ENCODE peak calls at places on chromosome 2, in eight cellular contexts. One of them, this sample, is unnamed.

GRCh38 chr2:224709276-224709675 is 6.9 kb downstream of the CCDC195 start:
- DNase-seq in lower lobe of right lung: no peak
- DNase-seq in uterus: no peak
- DNase-seq in epithelial cell of esophagus: no peak
- DNase-seq in esophagus muscularis mucosa: no peak
- DNase-seq in astrocyte: no peak
- DNase-seq in neural progenitor cell: no peak
- DNase-seq in spleen: no peak
- DNase-seq in this sample: no peak

GRCh38 chr2:217929757-217930707 is 72.8 kb downstream of the TNS1 start:
- DNase-seq in lower lobe of right lung: no peak
- DNase-seq in uterus: peak
- DNase-seq in epithelial cell of esophagus: peak
- DNase-seq in esophagus muscularis mucosa: no peak
- DNase-seq in astrocyte: peak
- DNase-seq in neural progenitor cell: no peak
- DNase-seq in spleen: no peak
- DNase-seq in this sample: peak

GRCh38 chr2:140376686-140377085 is 1596.5 kb upstream of the NXPH2 start:
- DNase-seq in lower lobe of right lung: no peak
- DNase-seq in uterus: no peak
- DNase-seq in epithelial cell of esophagus: no peak
- DNase-seq in esophagus muscularis mucosa: no peak
- DNase-seq in astrocyte: peak
- DNase-seq in neural progenitor cell: no peak
- DNase-seq in spleen: no peak
- DNase-seq in this sample: no peak

GRCh38 chr2:104361414-104361813 is 492.5 kb upstream of the POU3F3 start:
- DNase-seq in lower lobe of right lung: no peak
- DNase-seq in uterus: no peak
- DNase-seq in epithelial cell of esophagus: no peak
- DNase-seq in esophagus muscularis mucosa: no peak
- DNase-seq in astrocyte: no peak
- DNase-seq in neural progenitor cell: no peak
- DNase-seq in spleen: no peak
- DNase-seq in this sample: no peak

GRCh38 chr2:20225294-20226151 is 593 bp upstream of the SDC1 start:
- DNase-seq in lower lobe of right lung: peak
- DNase-seq in uterus: peak
- DNase-seq in epithelial cell of esophagus: peak
- DNase-seq in esophagus muscularis mucosa: no peak
- DNase-seq in astrocyte: no peak
- DNase-seq in neural progenitor cell: peak
- DNase-seq in spleen: peak
- DNase-seq in this sample: peak

GRCh38 chr2:225865468-225865867 is 466.0 kb downstream of the NYAP2 start:
- DNase-seq in lower lobe of right lung: no peak
- DNase-seq in uterus: no peak
- DNase-seq in epithelial cell of esophagus: no peak
- DNase-seq in esophagus muscularis mucosa: no peak
- DNase-seq in astrocyte: no peak
- DNase-seq in neural progenitor cell: no peak
- DNase-seq in spleen: no peak
- DNase-seq in this sample: peak

GRCh38 chr2:2599441-2599840 is 268.4 kb upstream of the MYT1L start:
- DNase-seq in lower lobe of right lung: no peak
- DNase-seq in uterus: no peak
- DNase-seq in epithelial cell of esophagus: no peak
- DNase-seq in esophagus muscularis mucosa: peak
- DNase-seq in astrocyte: no peak
- DNase-seq in neural progenitor cell: no peak
- DNase-seq in spleen: no peak
- DNase-seq in this sample: no peak

GRCh38 chr2:157874278-157874825 is 1.8 kb downstream of the ACVR1 start:
- DNase-seq in lower lobe of right lung: no peak
- DNase-seq in uterus: no peak
- DNase-seq in epithelial cell of esophagus: no peak
- DNase-seq in esophagus muscularis mucosa: no peak
- DNase-seq in astrocyte: peak
- DNase-seq in neural progenitor cell: no peak
- DNase-seq in spleen: peak
- DNase-seq in this sample: no peak

GRCh38 chr2:71313016-71313766 is 18.4 kb upstream of the ZNF638 start:
- DNase-seq in lower lobe of right lung: no peak
- DNase-seq in uterus: no peak
- DNase-seq in epithelial cell of esophagus: no peak
- DNase-seq in esophagus muscularis mucosa: no peak
- DNase-seq in astrocyte: no peak
- DNase-seq in neural progenitor cell: no peak
- DNase-seq in spleen: no peak
- DNase-seq in this sample: no peak

GRCh38 chr2:239113164-239113563 is 265.3 kb downstream of the TWIST2 start:
- DNase-seq in lower lobe of right lung: no peak
- DNase-seq in uterus: peak
- DNase-seq in epithelial cell of esophagus: no peak
- DNase-seq in esophagus muscularis mucosa: no peak
- DNase-seq in astrocyte: peak
- DNase-seq in neural progenitor cell: no peak
- DNase-seq in spleen: no peak
- DNase-seq in this sample: peak

GRCh38 chr2:167681646-167682045 is 565.7 kb downstream of the STK39 start:
- DNase-seq in lower lobe of right lung: no peak
- DNase-seq in uterus: no peak
- DNase-seq in epithelial cell of esophagus: no peak
- DNase-seq in esophagus muscularis mucosa: no peak
- DNase-seq in astrocyte: no peak
- DNase-seq in neural progenitor cell: no peak
- DNase-seq in spleen: no peak
- DNase-seq in this sample: no peak

GRCh38 chr2:142914507-142915313 is 37.2 kb downstream of the KYNU start:
- DNase-seq in lower lobe of right lung: no peak
- DNase-seq in uterus: no peak
- DNase-seq in epithelial cell of esophagus: peak
- DNase-seq in esophagus muscularis mucosa: no peak
- DNase-seq in astrocyte: no peak
- DNase-seq in neural progenitor cell: no peak
- DNase-seq in spleen: no peak
- DNase-seq in this sample: no peak

GRCh38 chr2:16025876-16026640 is 85.7 kb downstream of the MYCN start:
- DNase-seq in lower lobe of right lung: no peak
- DNase-seq in uterus: no peak
- DNase-seq in epithelial cell of esophagus: no peak
- DNase-seq in esophagus muscularis mucosa: no peak
- DNase-seq in astrocyte: no peak
- DNase-seq in neural progenitor cell: no peak
- DNase-seq in spleen: no peak
- DNase-seq in this sample: no peak

GRCh38 chr2:176080540-176081355 is 3.0 kb downstream of the EVX2 start:
- DNase-seq in lower lobe of right lung: no peak
- DNase-seq in uterus: no peak
- DNase-seq in epithelial cell of esophagus: no peak
- DNase-seq in esophagus muscularis mucosa: no peak
- DNase-seq in astrocyte: no peak
- DNase-seq in neural progenitor cell: no peak
- DNase-seq in spleen: no peak
- DNase-seq in this sample: no peak

GRCh38 chr2:226213717-226214116 is 585.9 kb downstream of the IRS1 start:
- DNase-seq in lower lobe of right lung: no peak
- DNase-seq in uterus: no peak
- DNase-seq in epithelial cell of esophagus: peak
- DNase-seq in esophagus muscularis mucosa: no peak
- DNase-seq in astrocyte: peak
- DNase-seq in neural progenitor cell: no peak
- DNase-seq in spleen: no peak
- DNase-seq in this sample: peak

GRCh38 chr2:220904015-220904414 is 668.1 kb downstream of the EPHA4 start:
- DNase-seq in lower lobe of right lung: no peak
- DNase-seq in uterus: no peak
- DNase-seq in epithelial cell of esophagus: no peak
- DNase-seq in esophagus muscularis mucosa: no peak
- DNase-seq in astrocyte: peak
- DNase-seq in neural progenitor cell: no peak
- DNase-seq in spleen: no peak
- DNase-seq in this sample: no peak

GRCh38 chr2:240626531-240627300 is 1.4 kb downstream of the GPR35 start:
- DNase-seq in lower lobe of right lung: peak
- DNase-seq in uterus: no peak
- DNase-seq in epithelial cell of esophagus: no peak
- DNase-seq in esophagus muscularis mucosa: no peak
- DNase-seq in astrocyte: no peak
- DNase-seq in neural progenitor cell: no peak
- DNase-seq in spleen: peak
- DNase-seq in this sample: no peak

GRCh38 chr2:7444614-7445013 is 527.4 kb downstream of the RNF144A start:
- DNase-seq in lower lobe of right lung: no peak
- DNase-seq in uterus: no peak
- DNase-seq in epithelial cell of esophagus: no peak
- DNase-seq in esophagus muscularis mucosa: no peak
- DNase-seq in astrocyte: no peak
- DNase-seq in neural progenitor cell: no peak
- DNase-seq in spleen: no peak
- DNase-seq in this sample: no peak

GRCh38 chr2:212683346-212683745 is 144.7 kb upstream of the ERBB4 start:
- DNase-seq in lower lobe of right lung: no peak
- DNase-seq in uterus: no peak
- DNase-seq in epithelial cell of esophagus: peak
- DNase-seq in esophagus muscularis mucosa: no peak
- DNase-seq in astrocyte: peak
- DNase-seq in neural progenitor cell: no peak
- DNase-seq in spleen: no peak
- DNase-seq in this sample: peak

GRCh38 chr2:157857881-157858280 is 18.2 kb downstream of the ACVR1 start:
- DNase-seq in lower lobe of right lung: no peak
- DNase-seq in uterus: no peak
- DNase-seq in epithelial cell of esophagus: peak
- DNase-seq in esophagus muscularis mucosa: no peak
- DNase-seq in astrocyte: no peak
- DNase-seq in neural progenitor cell: no peak
- DNase-seq in spleen: no peak
- DNase-seq in this sample: no peak

GRCh38 chr2:211673054-211673628 is 865.5 kb downstream of the ERBB4 start:
- DNase-seq in lower lobe of right lung: no peak
- DNase-seq in uterus: no peak
- DNase-seq in epithelial cell of esophagus: no peak
- DNase-seq in esophagus muscularis mucosa: no peak
- DNase-seq in astrocyte: no peak
- DNase-seq in neural progenitor cell: no peak
- DNase-seq in spleen: no peak
- DNase-seq in this sample: no peak

GRCh38 chr2:20675701-20676352 is 8.9 kb downstream of the GDF7 start:
- DNase-seq in lower lobe of right lung: no peak
- DNase-seq in uterus: no peak
- DNase-seq in epithelial cell of esophagus: peak
- DNase-seq in esophagus muscularis mucosa: no peak
- DNase-seq in astrocyte: no peak
- DNase-seq in neural progenitor cell: peak
- DNase-seq in spleen: peak
- DNase-seq in this sample: no peak

GRCh38 chr2:187545238-187545751 is 8.9 kb downstream of the TFPI start:
- DNase-seq in lower lobe of right lung: no peak
- DNase-seq in uterus: no peak
- DNase-seq in epithelial cell of esophagus: no peak
- DNase-seq in esophagus muscularis mucosa: no peak
- DNase-seq in astrocyte: peak
- DNase-seq in neural progenitor cell: no peak
- DNase-seq in spleen: no peak
- DNase-seq in this sample: peak
- TF ChIP-seq CTCF in lower lobe of right lung: no peak
- TF ChIP-seq CTCF in uterus: no peak
- TF ChIP-seq CTCF in epithelial cell of esophagus: no peak
- TF ChIP-seq CTCF in esophagus muscularis mucosa: no peak
- TF ChIP-seq CTCF in astrocyte: no peak
- TF ChIP-seq CTCF in neural progenitor cell: no peak
- TF ChIP-seq CTCF in spleen: no peak
- TF ChIP-seq CTCF in this sample: no peak

DNA sequence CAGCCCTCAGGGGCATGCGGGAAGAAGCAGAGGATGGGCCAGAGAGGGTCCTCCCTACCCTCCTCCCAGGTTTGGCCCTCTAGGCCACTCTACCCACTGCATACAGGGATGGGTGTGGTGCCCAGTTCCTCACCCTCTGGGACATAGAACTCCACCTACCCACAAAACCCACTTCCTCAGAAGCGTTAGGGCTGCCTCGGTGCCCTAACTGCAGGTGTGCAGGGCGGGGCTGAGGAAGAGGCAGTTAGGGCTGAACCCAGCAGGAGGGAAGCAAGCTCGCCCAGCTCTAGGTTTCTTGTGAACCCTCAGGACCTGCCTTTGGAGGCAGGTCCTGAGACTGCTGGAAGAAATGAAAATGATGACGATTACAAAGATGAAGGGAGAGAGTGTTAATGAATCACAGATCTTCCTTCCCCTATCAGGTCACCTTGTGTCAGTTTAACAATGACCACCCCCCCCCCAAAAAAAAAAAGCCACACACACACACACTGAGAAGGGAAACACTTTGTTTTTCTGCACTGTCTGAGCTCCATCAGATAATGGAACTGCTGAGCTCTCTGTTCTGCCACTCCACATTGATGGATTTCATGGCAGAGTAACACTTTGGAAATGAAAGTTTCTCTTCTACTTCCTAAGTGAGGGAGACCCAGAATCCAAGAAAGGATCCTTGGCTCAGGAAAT is 70.8 kb downstream of the ARL4C start:
- DNase-seq in lower lobe of right lung: peak
- DNase-seq in uterus: no peak
- DNase-seq in epithelial cell of esophagus: no peak
- DNase-seq in esophagus muscularis mucosa: no peak
- DNase-seq in astrocyte: no peak
- DNase-seq in neural progenitor cell: no peak
- DNase-seq in spleen: peak
- DNase-seq in this sample: no peak
- H3K4me3 ChIP-seq in lower lobe of right lung: no peak
- H3K4me3 ChIP-seq in uterus: no peak
- H3K4me3 ChIP-seq in epithelial cell of esophagus: no peak
- H3K4me3 ChIP-seq in esophagus muscularis mucosa: no peak
- H3K4me3 ChIP-seq in astrocyte: no peak
- H3K4me3 ChIP-seq in neural progenitor cell: no peak
- H3K4me3 ChIP-seq in spleen: peak
- H3K4me3 ChIP-seq in this sample: no peak

DNA sequence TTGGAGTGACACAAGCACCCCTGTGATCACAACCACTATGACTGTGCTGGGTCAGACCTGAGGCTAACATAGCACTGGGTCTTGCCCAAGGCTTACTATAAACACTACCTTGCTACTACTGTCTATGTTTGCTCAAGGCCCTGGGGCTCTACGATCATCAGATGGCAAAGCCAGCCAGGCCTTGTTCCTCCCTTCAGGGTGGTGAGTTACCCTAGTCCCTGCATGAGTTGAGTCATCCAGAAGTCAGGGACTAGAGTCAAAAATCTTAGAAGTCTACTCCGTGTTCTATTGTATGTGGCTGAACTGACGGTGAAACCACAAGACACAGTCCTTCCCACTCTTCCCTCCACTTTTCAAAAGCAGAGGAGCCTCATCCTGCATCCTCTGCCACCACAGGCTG is 551.2 kb upstream of the FSIP2 start:
- DNase-seq in lower lobe of right lung: no peak
- DNase-seq in uterus: no peak
- DNase-seq in epithelial cell of esophagus: peak
- DNase-seq in esophagus muscularis mucosa: no peak
- DNase-seq in astrocyte: no peak
- DNase-seq in neural progenitor cell: no peak
- DNase-seq in spleen: no peak
- DNase-seq in this sample: no peak
- TF ChIP-seq CTCF in lower lobe of right lung: no peak
- TF ChIP-seq CTCF in uterus: no peak
- TF ChIP-seq CTCF in epithelial cell of esophagus: no peak
- TF ChIP-seq CTCF in esophagus muscularis mucosa: no peak
- TF ChIP-seq CTCF in astrocyte: no peak
- TF ChIP-seq CTCF in neural progenitor cell: no peak
- TF ChIP-seq CTCF in spleen: no peak
- TF ChIP-seq CTCF in this sample: no peak

GRCh38 chr2:108994250-108994649 is 5.2 kb upstream of the EDAR start:
- DNase-seq in lower lobe of right lung: no peak
- DNase-seq in uterus: no peak
- DNase-seq in epithelial cell of esophagus: no peak
- DNase-seq in esophagus muscularis mucosa: no peak
- DNase-seq in astrocyte: no peak
- DNase-seq in neural progenitor cell: no peak
- DNase-seq in spleen: no peak
- DNase-seq in this sample: no peak
- H3K4me3 ChIP-seq in lower lobe of right lung: no peak
- H3K4me3 ChIP-seq in uterus: no peak
- H3K4me3 ChIP-seq in epithelial cell of esophagus: no peak
- H3K4me3 ChIP-seq in esophagus muscularis mucosa: no peak
- H3K4me3 ChIP-seq in astrocyte: no peak
- H3K4me3 ChIP-seq in neural progenitor cell: no peak
- H3K4me3 ChIP-seq in spleen: no peak
- H3K4me3 ChIP-seq in this sample: no peak

This sample was measured in fibroblast of pulmonary artery.